ENCODE peak calls at places on chromosomes 3 and 15, in four cellular contexts. D, G, L and Y are unnamed samples.
A peak's percentile ranks its signal among the peaks of the same experiment; 100 is the strongest.

GRCh38 chr15:64865998-64866520 is 24.3 kb downstream of the PLEKHO2 start:
- DNase-seq in D (no peak), G (peak; percentile 84), L (peak; percentile 96), Y (peak; percentile 98)

GRCh38 chr3:120477826-120478225 is 27.0 kb upstream of the FSTL1 start:
- DNase-seq in D (no peak), G (no peak), L (no peak), Y (no peak)

GRCh38 chr3:112327371-112327951 is 5.5 kb upstream of the CD200 start:
- DNase-seq in D (peak; percentile 56), G (peak; percentile 33), L (peak; percentile 63), Y (peak; percentile 89)

GRCh38 chr15:63362873-63363272 is 18.8 kb downstream of the CA12 start:
- DNase-seq in D (no peak), G (no peak), L (no peak), Y (no peak)

GRCh38 chr3:88075061-88075460 is 16.0 kb downstream of the ZNF654 start:
- DNase-seq in D (no peak), G (no peak), L (no peak), Y (no peak)

GRCh38 chr3:17979248-17979647 is 236.8 kb upstream of the TBC1D5 start:
- DNase-seq in D (peak; percentile 26), G (no peak), L (no peak), Y (no peak)

GRCh38 chr3:38149701-38150100 is 11.2 kb downstream of the MYD88 start:
- DNase-seq in D (no peak), G (no peak), L (no peak), Y (no peak)

GRCh38 chr3:110178965-110179364 is 841.6 kb upstream of the DPPA4 start:
- DNase-seq in D (no peak), G (no peak), L (no peak), Y (peak; percentile 26)

GRCh38 chr3:141878326-141878725 is 1.9 kb downstream of the ATP1B3 start:
- DNase-seq in D (no peak), G (no peak), L (peak; percentile 22), Y (no peak)

GRCh38 chr15:95446854-95447253 is 883.6 kb upstream of the NR2F2 start:
- DNase-seq in D (no peak), G (no peak), L (no peak), Y (no peak)

GRCh38 chr15:89129816-89130134 is 41.5 kb downstream of the ABHD2 start:
- DNase-seq in D (no peak), G (no peak), L (no peak), Y (no peak)

GRCh38 chr3:42936157-42936981 is 30.4 kb downstream of the ZNF662 start:
- DNase-seq in D (no peak), G (peak; percentile 27), L (no peak), Y (peak; percentile 48)

GRCh38 chr15:67835349-67836133 is 4.3 kb downstream of the RNU6-1 start:
- DNase-seq in D (no peak), G (no peak), L (no peak), Y (no peak)

GRCh38 chr3:8629151-8630021 is 15.2 kb downstream of the SSUH2 start:
- DNase-seq in D (peak; percentile 98), G (peak; percentile 93), L (peak; percentile 81), Y (peak; percentile 51)

GRCh38 chr3:46284981-46285683 is 42.9 kb downstream of the CCR3 start:
- DNase-seq in D (no peak), G (no peak), L (no peak), Y (no peak)

GRCh38 chr15:90701880-90702630 is 15.1 kb upstream of the BLM start:
- DNase-seq in D (peak; percentile 31), G (no peak), L (no peak), Y (peak; percentile 35)

GRCh38 chr15:42385980-42386695 is 26.8 kb downstream of the CAPN3 start:
- DNase-seq in D (no peak), G (no peak), L (no peak), Y (peak; percentile 17)

GRCh38 chr3:23916152-23916885 is 471 bp downstream of the NKIRAS1 start:
- DNase-seq in D (no peak), G (no peak), L (no peak), Y (no peak)

GRCh38 chr3:116140100-116140689 is 305.1 kb downstream of the LSAMP start:
- DNase-seq in D (peak; percentile 10), G (peak; percentile 23), L (peak; percentile 65), Y (peak; percentile 62)

GRCh38 chr3:154933581-154933980 is 146.5 kb upstream of the MME start:
- DNase-seq in D (no peak), G (no peak), L (no peak), Y (no peak)

GRCh38 chr3:52443791-52444687 is 864 bp downstream of the SEMA3G start:
- DNase-seq in D (no peak), G (no peak), L (no peak), Y (no peak)

GRCh38 chr15:26712350-26712749 is 60.5 kb downstream of the GABRB3 start:
- DNase-seq in D (no peak), G (no peak), L (no peak), Y (no peak)

GRCh38 chr15:101250331-101250730 is 1.5 kb downstream of the CHSY1 start:
- DNase-seq in D (no peak), G (peak; percentile 88), L (peak; percentile 87), Y (peak; percentile 70)

GRCh38 chr3:150793641-150794040 is 30.7 kb upstream of the SIAH2 start:
- DNase-seq in D (no peak), G (no peak), L (no peak), Y (no peak)

GRCh38 chr3:42185044-42185443 is 80.9 kb downstream of the CCK start:
- DNase-seq in D (no peak), G (peak; percentile 66), L (no peak), Y (no peak)

GRCh38 chr15:66126057-66126855 is 127.3 kb downstream of the MEGF11 start:
- DNase-seq in D (no peak), G (no peak), L (no peak), Y (no peak)

GRCh38 chr15:39530446-39531342 is 50.2 kb upstream of the THBS1 start:
- DNase-seq in D (no peak), G (no peak), L (no peak), Y (peak; percentile 61)

GRCh38 chr15:91223902-91224301 is 123.8 kb downstream of the SV2B start:
- DNase-seq in D (no peak), G (no peak), L (no peak), Y (no peak)

GRCh38 chr3:159236306-159236705 is 434.5 kb downstream of the MFSD1 start:
- DNase-seq in D (no peak), G (peak; percentile 24), L (peak; percentile 48), Y (peak; percentile 44)

GRCh38 chr3:182092662-182093262 is 381.0 kb downstream of the SOX2 start:
- DNase-seq in D (peak; percentile 94), G (peak; percentile 18), L (no peak), Y (no peak)

GRCh38 chr15:67066041-67067021 is 929 bp downstream of the SMAD3 start:
- DNase-seq in D (no peak), G (no peak), L (no peak), Y (no peak)

GRCh38 chr3:47434849-47435248 is 40.9 kb downstream of the SCAP start:
- DNase-seq in D (no peak), G (no peak), L (no peak), Y (no peak)

GRCh38 chr15:91283155-91283554 is 183.1 kb downstream of the SV2B start:
- DNase-seq in D (no peak), G (no peak), L (no peak), Y (no peak)

GRCh38 chr15:86624261-86625036 is 544.8 kb downstream of the AGBL1 start:
- DNase-seq in D (peak; percentile 93), G (peak; percentile 90), L (peak; percentile 90), Y (peak; percentile 30)

DNA sequence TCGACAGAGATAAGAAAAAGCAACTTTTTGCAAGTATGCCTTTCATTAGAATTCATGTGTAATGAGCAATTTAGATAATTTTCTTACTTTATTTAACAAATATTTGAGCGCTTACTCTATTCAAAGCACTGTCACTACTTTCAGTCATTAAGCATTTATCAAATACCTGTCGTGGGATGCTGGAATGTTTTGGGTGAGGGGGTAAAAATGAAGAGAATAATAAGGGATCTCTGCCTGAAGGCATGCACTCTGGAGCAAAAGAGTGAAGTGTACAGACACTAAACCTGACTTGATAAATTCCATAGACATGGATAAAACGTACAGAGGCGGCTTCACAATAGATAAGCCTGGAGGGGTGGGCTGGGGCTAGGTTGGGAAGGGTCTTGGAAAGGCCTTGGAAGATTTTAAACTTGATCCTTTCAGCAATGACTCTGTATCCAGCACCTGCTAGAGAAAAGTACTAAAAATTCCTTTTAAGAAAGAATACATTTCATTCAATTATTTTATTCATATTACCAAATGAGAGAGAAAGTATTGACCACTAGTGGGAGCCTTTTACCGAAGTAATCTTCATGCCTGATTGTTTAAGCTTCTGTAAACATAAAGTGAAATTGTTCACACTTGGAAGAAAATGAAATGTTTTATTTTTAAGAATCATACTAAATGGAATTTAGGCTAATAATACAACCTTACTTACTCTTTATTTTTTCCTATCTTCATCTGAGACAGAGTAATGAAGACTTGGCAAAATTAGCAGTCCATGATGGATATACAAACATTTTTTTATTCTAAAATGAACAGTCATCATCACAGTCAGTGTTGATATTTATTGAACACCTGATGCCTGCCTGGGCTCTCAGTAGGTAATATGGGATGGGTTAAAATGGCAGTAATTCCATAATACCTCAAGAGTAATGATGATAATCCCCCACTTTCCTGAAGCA is 113.2 kb downstream of the PPP2R3A start:
- DNase-seq in D (peak; percentile 22), G (peak; percentile 16), L (peak; percentile 58), Y (peak; percentile 71)
- TF ChIP-seq CTCF in D (peak; percentile 68), G (peak; percentile 63), L (peak; percentile 66), Y (peak; percentile 69)

DNA sequence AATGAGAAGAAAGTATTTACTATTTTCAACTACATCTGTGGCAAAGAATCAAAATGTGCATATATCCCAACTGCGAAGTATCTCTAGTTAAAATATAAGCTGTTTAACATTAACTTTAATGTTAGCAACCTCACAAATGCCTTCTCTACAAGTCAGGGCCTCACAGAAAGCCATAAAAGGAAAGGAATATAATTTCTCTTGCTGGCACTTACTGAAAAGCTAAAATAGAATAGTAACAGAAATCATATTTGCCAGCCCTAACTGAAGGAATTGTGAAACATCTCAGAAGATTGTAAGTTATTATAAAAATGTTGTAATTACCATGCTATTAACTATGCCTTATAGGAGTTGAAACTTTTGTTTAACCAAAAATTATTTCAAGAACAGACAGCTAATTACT is 65.1 kb upstream of the MBNL1 start:
- DNase-seq in D (no peak), G (no peak), L (no peak), Y (no peak)
- H3K4me3 ChIP-seq in D (peak overlapping the region; percentile 19), G (no peak overlapping the region), L (no peak overlapping the region), Y (no peak overlapping the region)

DNA sequence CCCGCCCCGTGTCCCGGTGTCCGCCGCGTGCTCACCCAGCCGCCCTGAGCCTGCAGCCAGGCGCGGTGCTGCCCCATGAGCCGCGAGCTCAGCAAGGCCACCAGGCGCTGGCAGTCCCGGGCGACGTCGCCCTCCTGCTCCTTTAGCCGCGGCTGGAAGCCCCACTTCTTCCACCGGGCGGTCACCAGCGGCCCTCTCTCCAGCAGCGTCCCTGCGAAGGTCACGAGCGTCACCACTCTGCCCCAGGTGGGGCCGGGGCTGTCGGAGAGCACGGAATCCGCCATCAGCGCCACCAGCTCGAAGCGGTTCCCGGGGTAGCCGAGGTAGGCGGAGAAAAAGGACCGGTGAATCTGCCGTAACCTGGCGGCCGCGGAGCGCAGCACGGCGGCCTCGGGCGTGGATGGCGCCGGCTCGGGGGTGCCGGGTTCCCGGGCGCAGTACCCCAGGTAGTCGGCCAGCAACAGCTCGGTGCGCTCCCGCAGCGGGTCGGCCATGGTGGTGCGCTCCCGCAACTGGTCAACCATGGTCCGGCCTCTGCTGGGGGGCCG is 298 bp downstream of the BCL2L10 start:
- DNase-seq in D (no peak), G (no peak), L (no peak), Y (no peak)
- TF ChIP-seq CTCF in D (no peak), G (no peak), L (no peak), Y (peak; percentile 18)

DNA sequence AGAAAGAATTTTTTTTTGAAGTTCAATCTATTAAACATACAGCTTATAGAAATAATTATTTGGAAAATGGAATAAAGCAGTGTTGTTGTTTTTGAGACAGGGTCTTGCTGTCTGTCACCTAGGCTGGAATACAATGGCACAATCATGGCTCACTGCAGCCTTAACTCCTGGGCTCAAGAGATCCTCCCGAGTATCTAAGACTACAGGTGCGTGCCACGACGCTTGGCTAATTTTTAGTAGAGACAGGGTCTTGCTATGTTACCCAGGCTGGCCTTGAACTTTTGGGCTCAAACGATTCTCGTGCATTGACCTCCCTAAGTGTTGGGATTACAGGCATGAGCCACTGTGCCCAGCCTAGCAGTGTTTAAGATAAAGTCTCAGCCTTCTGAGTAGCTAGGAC is 8.8 kb downstream of the BNIP2 start:
- DNase-seq in D (no peak), G (no peak), L (no peak), Y (no peak)
- H3K4me3 ChIP-seq in D (no peak overlapping the region), G (no peak overlapping the region), L (no peak overlapping the region), Y (no peak overlapping the region)